ENCODE peak calls at places on chromosome 14, in eight cellular contexts. C is tibial nerve, O is body of pancreas, M is left ventricle myocardium inferior, B is HCT116, T is cardiac muscle cell, N is mesenchymal stem cell, A is uterus. V is an unnamed sample. For H3K4me1, the result is how much of the 10 kb centered on the place peaks cover.

GRCh38 chr14:56949828-56950227 is 139.5 kb upstream of the OTX2 start:
- DNase-seq in C (no peak), O (peak), M (no peak), B (no peak), T (no peak), N (no peak), A (no peak), V (no peak)

GRCh38 chr14:83816755-83817154 is 1713.2 kb upstream of the FLRT2 start:
- DNase-seq in C (no peak), O (no peak), M (no peak), B (no peak), T (peak), N (peak), A (no peak), V (no peak)

GRCh38 chr14:104582649-104583048 is 3.1 kb downstream of the C14orf180 start:
- DNase-seq in C (no peak), O (no peak), M (peak), B (no peak), T (peak), N (no peak), A (peak), V (no peak)

GRCh38 chr14:92647499-92648279 is 100.7 kb downstream of the LGMN start:
- DNase-seq in C (no peak), O (no peak), M (no peak), B (no peak), T (no peak), N (peak), A (no peak), V (no peak)

GRCh38 chr14:79949906-79950305 is 261.4 kb downstream of the DIO2 start:
- DNase-seq in C (no peak), O (no peak), M (no peak), B (no peak), T (no peak), N (no peak), A (no peak), V (no peak)

GRCh38 chr14:101313268-101313667 is 248.0 kb upstream of the DIO3 start:
- DNase-seq in C (no peak), O (no peak), M (no peak), B (no peak), T (no peak), N (no peak), A (no peak), V (no peak)

GRCh38 chr14:59018460-59018859 is 170.0 kb upstream of the DAAM1 start:
- DNase-seq in C (no peak), O (no peak), M (no peak), B (no peak), T (no peak), N (no peak), A (no peak), V (no peak)

GRCh38 chr14:105387530-105387922 is 10.8 kb upstream of the TEX22 start:
- DNase-seq in C (no peak), O (peak), M (no peak), B (no peak), T (no peak), N (no peak), A (no peak), V (no peak)

GRCh38 chr14:89746654-89747053 is 207.9 kb downstream of the EFCAB11 start:
- DNase-seq in C (no peak), O (no peak), M (no peak), B (no peak), T (no peak), N (no peak), A (no peak), V (no peak)

GRCh38 chr14:91378945-91379932 is 38.4 kb downstream of the CCDC88C start:
- DNase-seq in C (no peak), O (no peak), M (no peak), B (no peak), T (no peak), N (no peak), A (no peak), V (no peak)

GRCh38 chr14:67237591-67237990 is 3.6 kb upstream of the PALS1 start:
- DNase-seq in C (no peak), O (no peak), M (no peak), B (no peak), T (no peak), N (no peak), A (no peak), V (no peak)

GRCh38 chr14:93073833-93074769 is 41.6 kb downstream of the ITPK1 start:
- DNase-seq in C (no peak), O (no peak), M (peak), B (no peak), T (no peak), N (peak), A (no peak), V (no peak)

GRCh38 chr14:45902241-45902640 is 649.2 kb upstream of the MIS18BP1 start:
- DNase-seq in C (no peak), O (no peak), M (no peak), B (no peak), T (no peak), N (peak), A (no peak), V (no peak)

GRCh38 chr14:43651896-43652295 is 855.2 kb downstream of the FSCB start:
- DNase-seq in C (no peak), O (no peak), M (no peak), B (no peak), T (no peak), N (peak), A (no peak), V (no peak)

GRCh38 chr14:68787235-68787727 is 5.6 kb downstream of the ZFP36L1 start:
- DNase-seq in C (no peak), O (peak), M (no peak), B (no peak), T (no peak), N (no peak), A (peak), V (no peak)

GRCh38 chr14:68789798-68790655 is 2.8 kb downstream of the ZFP36L1 start:
- DNase-seq in C (no peak), O (peak), M (no peak), B (no peak), T (no peak), N (peak), A (peak), V (no peak)

GRCh38 chr14:68788275-68789001 is 4.4 kb downstream of the ZFP36L1 start:
- DNase-seq in C (no peak), O (no peak), M (no peak), B (no peak), T (no peak), N (peak), A (no peak), V (no peak)

GRCh38 chr14:68790656-68791077 is 2.2 kb downstream of the ZFP36L1 start:
- DNase-seq in C (no peak), O (no peak), M (no peak), B (no peak), T (no peak), N (no peak), A (peak), V (peak)

DNA sequence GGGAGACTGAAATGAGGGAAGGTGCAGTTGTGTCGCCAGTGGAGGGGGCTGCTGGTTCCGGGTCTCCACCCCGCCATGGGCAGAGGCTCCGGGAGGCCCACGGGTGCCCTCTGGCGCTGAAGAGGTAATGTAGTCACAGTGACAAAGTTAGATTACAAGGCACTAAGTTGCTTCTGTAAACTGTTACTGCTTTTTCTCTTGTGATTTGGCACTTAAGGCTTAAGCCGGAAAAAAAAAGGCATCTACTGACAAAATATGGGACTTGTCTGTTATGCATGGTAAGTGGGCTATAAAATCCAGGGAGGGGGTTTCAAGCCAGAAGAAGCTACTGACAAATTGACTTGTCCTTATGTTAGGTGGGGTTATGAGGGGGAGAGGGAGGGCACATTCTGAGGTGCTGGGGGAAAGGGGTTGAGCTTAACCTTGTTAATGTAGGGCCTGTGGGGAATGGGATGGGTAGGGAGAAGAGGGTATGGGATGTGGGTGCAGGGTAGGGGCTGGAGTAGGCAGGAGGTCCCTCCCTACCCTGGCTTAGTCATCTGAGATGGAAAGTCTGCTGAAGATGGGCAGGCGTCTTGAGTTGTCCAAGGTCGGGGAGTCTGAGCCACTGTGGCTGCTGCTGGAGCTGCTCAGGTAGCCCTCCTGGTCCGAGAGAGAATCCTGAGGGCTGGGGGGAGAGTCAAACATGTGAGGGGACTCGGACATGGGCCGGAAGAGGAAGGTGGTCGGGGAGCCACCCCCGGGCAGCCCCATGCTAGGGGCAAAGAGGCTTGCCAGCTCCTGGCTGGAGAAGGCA is 3.7 kb downstream of the ZFP36L1 start:
- DNase-seq in C (peak), O (peak), M (peak), B (no peak), T (peak), N (peak), A (peak), V (peak)
- H3K4me3 ChIP-seq in C (peak), O (peak), M (peak), B (peak), T (peak), N (peak), A (peak), V (peak)

DNA sequence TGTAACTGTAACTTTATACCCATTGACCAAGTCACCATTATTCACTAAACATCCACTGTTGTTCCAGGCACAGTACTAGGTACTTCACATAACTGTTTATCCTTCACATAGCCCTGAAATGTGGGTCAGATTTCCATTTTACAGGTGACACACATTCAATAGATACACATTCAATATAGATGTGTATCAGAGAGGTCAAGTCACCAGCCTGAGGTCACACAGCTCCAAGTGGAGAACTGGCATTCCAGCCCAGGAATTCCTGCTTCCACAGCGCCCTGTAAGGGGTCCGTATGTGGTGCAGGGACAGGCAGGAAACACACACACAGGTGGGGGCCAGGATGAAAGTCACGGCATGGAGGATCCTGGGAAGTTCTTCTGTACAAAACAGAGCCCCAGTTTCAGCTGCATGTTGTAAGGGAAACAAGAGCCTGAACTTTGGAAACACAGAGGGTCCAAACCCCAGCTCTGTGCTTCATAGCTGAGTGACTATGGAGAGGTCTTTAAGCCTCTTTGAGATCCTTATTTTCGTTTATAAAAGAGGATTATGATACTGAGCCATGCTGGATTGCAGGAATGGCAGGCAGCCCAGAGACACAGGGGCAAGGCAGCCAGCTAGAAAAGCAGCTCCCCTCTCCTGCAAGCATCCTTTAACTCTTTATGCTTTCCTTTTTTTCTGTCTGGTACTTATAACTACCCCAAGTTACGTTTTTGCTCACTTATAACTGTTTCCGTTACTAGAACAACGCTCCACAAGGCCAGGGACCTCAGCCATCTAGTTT is 50.3 kb upstream of the DICER1 start:
- DNase-seq in C (no peak), O (no peak), M (no peak), B (no peak), T (no peak), N (no peak), A (no peak), V (no peak)
- H3K4me1 ChIP-seq in C (under half), O (under half), M (under half), B (under half), T (under half), N (under half), A (under half), V (under half)

DNA sequence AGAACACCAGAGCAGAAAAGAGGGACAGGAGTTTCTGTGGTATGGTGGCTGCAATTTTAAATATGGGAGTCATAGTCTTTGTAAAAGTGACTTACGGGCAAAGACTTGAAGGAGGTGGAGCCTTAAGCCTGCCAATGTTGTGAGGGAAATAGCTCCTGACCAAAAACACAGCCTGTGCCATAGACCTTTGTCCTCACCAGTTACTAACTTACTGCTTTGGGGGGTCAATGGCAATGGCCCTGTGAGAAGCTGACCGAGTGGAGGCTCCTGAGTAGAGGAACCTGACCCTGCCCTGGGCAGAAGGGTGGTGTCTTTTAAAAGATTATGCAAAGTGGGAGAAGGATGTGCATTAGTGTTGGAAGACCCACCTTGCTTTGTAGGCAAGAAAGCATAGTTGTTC is 3.8 kb downstream of the MTHFD1 start:
- DNase-seq in C (no peak), O (no peak), M (no peak), B (no peak), T (no peak), N (no peak), A (no peak), V (no peak)
- H3K27ac ChIP-seq in C (no peak), O (no peak), M (no peak), B (no peak), T (no peak), N (no peak), A (no peak), V (no peak)

GRCh38 chr14:68285421-68286179 is 466.0 kb downstream of the RAD51B start:
- DNase-seq in C (no peak), O (no peak), M (no peak), B (no peak), T (no peak), N (no peak), A (no peak), V (peak)

GRCh38 chr14:68284333-68284732 is 464.8 kb downstream of the RAD51B start:
- DNase-seq in C (no peak), O (no peak), M (no peak), B (no peak), T (no peak), N (no peak), A (no peak), V (no peak)

GRCh38 chr14:68282479-68283377 is 463.1 kb downstream of the RAD51B start:
- DNase-seq in C (no peak), O (no peak), M (no peak), B (no peak), T (no peak), N (no peak), A (no peak), V (peak)

GRCh38 chr14:68284834-68285233 is 465.3 kb downstream of the RAD51B start:
- DNase-seq in C (no peak), O (no peak), M (no peak), B (no peak), T (no peak), N (no peak), A (no peak), V (no peak)

GRCh38 chr14:68283378-68284123 is 464.0 kb downstream of the RAD51B start:
- DNase-seq in C (no peak), O (no peak), M (peak), B (no peak), T (no peak), N (no peak), A (no peak), V (peak)
- H3K4me3 ChIP-seq in C (no peak), O (no peak), M (no peak), B (no peak), T (no peak), N (no peak), A (no peak), V (no peak)

GRCh38 chr14:76951149-76951548 is 77.4 kb downstream of the IRF2BPL start:
- DNase-seq in C (no peak), O (no peak), M (no peak), B (no peak), T (no peak), N (no peak), A (no peak), V (no peak)
- H3K4me1 ChIP-seq in C (under half), O (half or more), M (half or more), B (half or more), T (under half), N (under half), A (under half), V (under half)

DNA sequence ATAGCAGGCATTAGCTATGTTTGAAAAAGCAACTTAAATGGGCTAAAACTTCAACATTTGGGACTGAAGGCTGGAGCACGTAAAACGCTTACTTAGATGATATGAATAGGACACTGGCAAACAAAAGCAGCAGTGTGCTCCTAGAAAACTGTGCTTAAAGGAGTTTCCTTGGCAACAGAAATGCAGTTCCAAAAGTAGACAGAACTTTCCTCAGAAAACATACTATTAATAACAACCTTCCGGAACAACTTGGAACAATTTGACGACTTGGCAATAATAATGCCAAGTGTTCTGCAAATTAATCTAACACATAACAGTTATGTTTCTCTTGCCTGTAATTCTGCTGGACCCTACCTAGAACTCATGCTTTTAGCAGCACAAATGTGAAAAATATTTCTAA is 235.4 kb upstream of the NPAS3 start:
- DNase-seq in C (no peak), O (no peak), M (no peak), B (no peak), T (no peak), N (no peak), A (no peak), V (no peak)
- H3K27ac ChIP-seq in C (peak), O (no peak), M (peak), B (no peak), T (no peak), N (no peak), A (peak), V (no peak)

V was measured in effector memory CD4-positive, alpha-beta T cell.